ENCODE peak calls at places on chromosomes 11 and 22, in seven cellular contexts. P, J, Q, C, N, R and A are unnamed samples. For H3K36me3, the result is how much of the 10 kb centered on the place peaks cover.

GRCh38 chr11:6604081-6604626 is 580 bp downstream of the ILK start:
- DNase-seq in J (peak), N (peak), P (no peak), C (peak), R (peak), Q (peak), A (peak)

GRCh38 chr22:17980638-17981051 is 43.7 kb downstream of the MICAL3 start:
- DNase-seq in R (peak), N (no peak), Q (peak), J (no peak), C (no peak), P (peak), A (no peak)

GRCh38 chr11:112965601-112966125 is 4.4 kb downstream of the NCAM1 start:
- DNase-seq in J (no peak), Q (no peak), R (no peak), P (no peak), N (no peak), C (no peak), A (no peak)

GRCh38 chr11:72006309-72007088 is 7.8 kb downstream of the IL18BP start:
- DNase-seq in J (no peak), N (no peak), C (no peak), R (no peak), P (no peak), Q (no peak), A (no peak)

GRCh38 chr11:128629516-128630106 is 42.3 kb upstream of the ETS1 start:
- DNase-seq in N (no peak), R (no peak), C (no peak), P (no peak), J (peak), Q (no peak), A (no peak)

GRCh38 chr11:123143476-123143875 is 51.6 kb downstream of the CLMP start:
- DNase-seq in R (no peak), N (no peak), Q (no peak), P (no peak), J (no peak), C (no peak), A (no peak)

GRCh38 chr11:59380263-59381059 is 21.8 kb downstream of the OR5AN1 start:
- DNase-seq in C (no peak), R (no peak), N (no peak), P (no peak), Q (no peak), J (no peak), A (no peak)

GRCh38 chr11:100776212-100776896 is 89.3 kb downstream of the ARHGAP42 start:
- DNase-seq in N (no peak), Q (peak), C (no peak), P (no peak), R (no peak), J (no peak), A (no peak)

GRCh38 chr22:43534916-43535315 is 123.1 kb downstream of the MPPED1 start:
- DNase-seq in J (no peak), R (no peak), P (peak), Q (no peak), C (no peak), N (no peak), A (no peak)

GRCh38 chr11:12288934-12289666 is 88.3 kb upstream of the PARVA start:
- DNase-seq in N (peak), J (no peak), P (no peak), Q (no peak), C (no peak), R (no peak), A (no peak)

GRCh38 chr11:16778286-16778685 is 39.8 kb downstream of the C11orf58 start:
- DNase-seq in C (no peak), N (no peak), R (no peak), Q (no peak), P (peak), J (no peak), A (no peak)

GRCh38 chr11:112310414-112310813 is 49.8 kb upstream of the PLET1 start:
- DNase-seq in P (no peak), Q (no peak), R (no peak), J (no peak), N (no peak), C (no peak), A (no peak)

GRCh38 chr11:3041699-3042098 is 15.5 kb downstream of the CARS1 start:
- DNase-seq in R (no peak), P (no peak), N (no peak), J (no peak), C (no peak), Q (no peak), A (no peak)

GRCh38 chr11:60485987-60486386 is 6.6 kb upstream of the MS4A12 start:
- DNase-seq in N (no peak), P (no peak), C (no peak), R (no peak), J (peak), Q (no peak), A (no peak)

GRCh38 chr11:11532574-11532973 is 89.2 kb downstream of the GALNT18 start:
- DNase-seq in N (no peak), R (no peak), P (no peak), J (no peak), Q (no peak), C (no peak), A (no peak)

GRCh38 chr11:96228472-96228871 is 114.5 kb downstream of the MAML2 start:
- DNase-seq in J (peak), C (peak), R (no peak), N (peak), Q (peak), P (no peak), A (peak)

GRCh38 chr22:49586244-49586748 is 241.4 kb downstream of the BRD1 start:
- DNase-seq in C (no peak), Q (no peak), P (no peak), N (no peak), J (no peak), R (no peak), A (no peak)

GRCh38 chr22:29731058-29731850 is 11.5 kb downstream of the CABP7 start:
- DNase-seq in R (no peak), J (no peak), Q (no peak), P (no peak), N (no peak), C (no peak), A (no peak)

GRCh38 chr22:23229646-23230045 is 49.3 kb downstream of the BCR start:
- DNase-seq in C (no peak), P (no peak), N (no peak), R (no peak), Q (no peak), J (no peak), A (no peak)

GRCh38 chr11:115390441-115390840 is 113.8 kb downstream of the CADM1 start:
- DNase-seq in P (no peak), N (no peak), R (no peak), J (no peak), C (no peak), Q (no peak), A (no peak)

GRCh38 chr11:88178211-88178610 is 3.0 kb upstream of the RAB38 start:
- DNase-seq in C (no peak), R (no peak), P (no peak), N (no peak), Q (no peak), J (no peak), A (no peak)

GRCh38 chr11:77407613-77408012 is 66.3 kb downstream of the PAK1 start:
- DNase-seq in J (no peak), C (no peak), P (no peak), N (no peak), Q (peak), R (no peak), A (peak)

GRCh38 chr11:68911731-68912130 is 8.0 kb downstream of the IGHMBP2 start:
- DNase-seq in C (no peak), R (no peak), J (no peak), Q (no peak), N (no peak), P (no peak), A (no peak)

GRCh38 chr11:68914761-68915160 is 11.1 kb downstream of the IGHMBP2 start:
- DNase-seq in P (no peak), J (no peak), Q (no peak), R (no peak), N (no peak), C (no peak), A (no peak)

GRCh38 chr11:68913188-68913587 is 9.5 kb downstream of the IGHMBP2 start:
- DNase-seq in R (no peak), J (no peak), Q (no peak), N (no peak), C (no peak), P (no peak), A (no peak)

GRCh38 chr11:68912254-68912653 is 8.6 kb downstream of the IGHMBP2 start:
- DNase-seq in Q (peak), J (no peak), N (no peak), P (no peak), R (no peak), C (no peak), A (no peak)

DNA sequence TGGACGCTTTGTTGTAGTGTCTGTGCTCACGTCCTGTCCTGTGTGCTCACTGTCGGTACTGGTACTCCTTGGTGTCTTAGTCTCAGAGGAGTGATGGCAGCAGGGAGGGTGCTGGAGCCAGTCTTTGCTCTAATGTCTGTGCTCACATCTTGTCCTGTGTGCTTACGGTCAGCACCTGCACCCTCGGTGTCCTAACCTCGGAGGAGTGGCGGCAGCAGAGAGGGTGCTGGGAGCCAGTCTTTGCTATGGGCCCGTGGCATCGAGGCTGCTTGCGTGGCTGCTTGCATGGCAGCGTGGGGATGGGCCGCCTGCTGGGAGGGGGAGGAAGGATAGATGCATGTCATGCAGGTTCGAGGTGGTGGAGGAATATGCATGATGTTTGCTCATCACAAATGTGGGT is 12.7 kb downstream of the IGHMBP2 start:
- DNase-seq in J (no peak), C (peak), P (no peak), N (peak), R (no peak), Q (no peak), A (no peak)
- H3K36me3 ChIP-seq in J (half or more), C (half or more), P (half or more), N (under half), R (under half), Q (under half), A (half or more)

GRCh38 chr22:27780161-27780575 is 21.4 kb downstream of the MN1 start:
- DNase-seq in C (peak), J (peak), P (no peak), R (no peak), Q (no peak), N (no peak), A (peak)

GRCh38 chr22:27784099-27784446 is 17.5 kb downstream of the MN1 start:
- DNase-seq in Q (no peak), P (no peak), J (peak), C (no peak), R (no peak), N (no peak), A (peak)

GRCh38 chr22:27779650-27780049 is 21.9 kb downstream of the MN1 start:
- DNase-seq in R (no peak), N (no peak), Q (no peak), P (no peak), C (no peak), J (no peak), A (no peak)

GRCh38 chr22:27783436-27784098 is 18.0 kb downstream of the MN1 start:
- DNase-seq in P (no peak), N (no peak), J (no peak), Q (no peak), R (no peak), C (no peak), A (peak)

DNA sequence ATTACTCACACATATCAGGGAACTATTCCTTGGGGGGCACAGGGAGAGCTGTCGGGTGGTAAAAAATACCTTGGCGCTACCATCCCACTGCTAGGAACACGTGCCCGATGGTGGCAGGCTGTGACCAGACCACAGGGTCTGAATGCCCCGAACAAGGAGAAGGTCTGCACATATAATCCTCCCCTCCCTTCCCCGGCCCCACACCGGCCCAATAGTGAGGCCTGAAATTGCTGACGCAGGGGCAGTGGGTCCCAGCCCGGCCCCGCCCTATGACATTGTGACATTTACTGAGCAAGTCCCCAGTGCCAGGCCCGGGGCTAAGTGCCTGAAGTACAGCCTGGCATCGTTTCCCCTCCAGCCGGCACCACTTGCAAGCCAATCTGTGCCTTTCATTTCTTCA is 19.5 kb downstream of the MN1 start:
- DNase-seq in Q (no peak), J (no peak), N (no peak), C (peak), P (no peak), R (no peak), A (no peak)
- H3K36me3 ChIP-seq in Q (under half), J (under half), N (under half), C (under half), P (under half), R (under half), A (under half)

GRCh38 chr11:62427630-62428233 is 8.9 kb downstream of the SCGB1A1 start:
- DNase-seq in N (no peak), J (peak), Q (peak), R (no peak), C (no peak), P (no peak), A (peak)
- H3K36me3 ChIP-seq in N (under half), J (under half), Q (under half), R (under half), C (under half), P (under half), A (under half)

GRCh38 chr11:86256608-86257007 is 12.1 kb downstream of the EED start:
- DNase-seq in N (no peak), Q (no peak), R (no peak), C (no peak), J (no peak), P (no peak), A (no peak)
- H3K36me3 ChIP-seq in N (under half), Q (under half), R (under half), C (under half), J (half or more), P (under half), A (under half)

DNA sequence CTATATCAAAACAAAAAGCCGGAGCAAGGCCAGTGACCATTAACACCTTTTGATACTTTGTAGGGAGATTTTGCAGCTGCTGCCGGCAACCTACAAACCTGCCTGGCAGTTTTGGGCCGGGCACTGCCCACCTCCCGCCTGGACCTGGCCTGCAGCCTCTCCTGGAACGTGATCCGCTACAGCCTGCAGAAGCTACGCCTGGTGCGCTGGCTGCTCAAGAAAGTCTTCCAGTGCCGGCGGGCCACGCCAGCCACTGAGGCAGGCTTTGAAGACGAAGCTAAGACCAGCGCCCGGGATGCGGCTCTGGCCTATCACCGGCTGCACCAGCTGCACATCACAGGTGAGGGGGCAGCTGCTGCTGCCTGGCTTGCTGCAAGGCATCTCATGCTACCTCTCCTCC is 34.2 kb downstream of the SHISA8 start:
- DNase-seq in N (no peak), Q (no peak), C (no peak), R (no peak), P (no peak), J (no peak), A (no peak)
- H3K36me3 ChIP-seq in N (under half), Q (under half), C (half or more), R (half or more), P (half or more), J (half or more), A (half or more)

GRCh38 chr22:46273432-46274148 is 5.8 kb downstream of the TTC38 start:
- DNase-seq in P (no peak), R (no peak), Q (no peak), C (no peak), J (no peak), N (peak), A (no peak)

GRCh38 chr22:46272762-46273431 is 5.1 kb downstream of the TTC38 start:
- DNase-seq in P (no peak), C (no peak), J (no peak), R (no peak), N (peak), Q (no peak), A (no peak)

GRCh38 chr22:46269564-46269963 is 1.8 kb downstream of the TTC38 start:
- DNase-seq in N (peak), P (no peak), C (no peak), Q (no peak), R (no peak), J (no peak), A (no peak)

GRCh38 chr22:46274381-46274780 is 6.6 kb downstream of the TTC38 start:
- DNase-seq in N (peak), R (no peak), Q (no peak), J (no peak), P (no peak), C (no peak), A (no peak)

DNA sequence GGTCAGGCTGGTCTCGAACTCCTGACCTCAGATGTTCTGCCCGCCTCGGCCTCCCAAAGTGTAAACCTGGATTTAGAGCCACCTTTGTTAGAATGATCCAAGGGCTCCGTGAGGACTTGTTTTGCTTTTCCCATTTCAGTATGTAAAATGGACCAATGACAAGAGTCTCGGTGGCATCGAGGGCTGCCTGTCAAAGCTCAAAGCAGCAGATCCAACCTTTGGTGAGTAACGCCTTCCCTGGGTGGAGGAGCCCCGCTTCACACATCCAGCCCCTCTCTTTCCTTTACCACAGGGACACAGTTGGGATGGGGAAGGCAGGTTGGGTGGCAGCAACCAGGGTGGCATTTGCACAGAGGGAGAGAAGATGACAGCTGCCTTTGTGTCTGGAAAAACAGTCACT is 4.4 kb downstream of the TTC38 start:
- DNase-seq in C (no peak), N (peak), J (no peak), Q (no peak), P (no peak), R (no peak), A (no peak)
- H3K36me3 ChIP-seq in C (half or more), N (under half), J (under half), Q (under half), P (half or more), R (under half), A (half or more)

DNA sequence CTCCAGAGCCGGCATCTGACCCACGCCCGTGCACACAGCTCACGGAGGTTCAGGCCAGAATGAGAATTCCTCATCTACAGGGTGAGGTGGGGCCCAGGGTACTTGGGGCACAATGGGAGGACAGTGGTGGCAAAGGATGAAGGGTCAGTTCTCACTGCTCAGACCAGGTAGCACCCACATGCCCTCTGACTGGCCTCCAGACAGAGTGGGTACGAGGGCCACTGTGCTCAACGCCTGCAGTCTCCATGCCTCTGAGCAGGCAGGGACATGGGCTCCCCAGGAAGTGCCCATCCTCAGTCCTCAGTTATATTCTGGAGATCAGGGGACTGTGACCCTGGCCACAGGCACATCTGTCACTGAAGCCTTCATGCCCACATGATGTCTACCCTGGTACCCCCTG is 13.0 kb upstream of the CDC42BPG start:
- DNase-seq in Q (no peak), P (no peak), R (no peak), C (no peak), J (no peak), N (no peak), A (no peak)
- H3K36me3 ChIP-seq in Q (half or more), P (under half), R (under half), C (half or more), J (under half), N (under half), A (under half)